ENCODE peak calls at places on chromosomes 4 and X, in five cellular contexts. P is OCI-LY7; Z is AG08396; J is activated T-helper 1 cell treated with anti-CD3 and anti-CD28 coated beads, Interleukin-2, amount 50 U/mL, for 16 hours; R is GM12891. H is an unnamed sample.

GRCh38 chr4:175891863-175892262 is 79.8 kb upstream of the GPM6A start:
- DNase-seq in P (peak), Z (no peak), J (no peak), R (peak), H (peak)

GRCh38 chr4:40363382-40363920 is 28.3 kb downstream of the CHRNA9 start:
- DNase-seq in P (no peak), Z (no peak), J (no peak), R (no peak), H (peak)

GRCh38 chr4:127479031-127479622 is 153.6 kb upstream of the INTU start:
- DNase-seq in P (peak), Z (peak), J (no peak), R (no peak), H (peak)

GRCh38 chrX:25523574-25523973 is 507.8 kb upstream of the ARX start:
- DNase-seq in P (peak), Z (no peak), J (no peak), R (no peak), H (peak)

GRCh38 chrX:3609800-3610199 is 103.6 kb downstream of the PRKX start:
- DNase-seq in P (no peak), Z (peak), J (no peak), R (no peak), H (peak)

GRCh38 chr4:80070880-80071620 is 2.0 kb downstream of the ANTXR2 start:
- DNase-seq in P (no peak), Z (no peak), J (no peak), R (no peak), H (no peak)

GRCh38 chr4:150323551-150324325 is 245.5 kb downstream of the DCLK2 start:
- DNase-seq in P (no peak), Z (no peak), J (no peak), R (no peak), H (peak)

GRCh38 chr4:38319456-38320348 is 344.3 kb upstream of the KLF3 start:
- DNase-seq in P (peak), Z (peak), J (peak), R (peak), H (peak)

GRCh38 chr4:90769251-90769650 is 642.1 kb downstream of the CCSER1 start:
- DNase-seq in P (no peak), Z (no peak), J (no peak), R (no peak), H (no peak)

GRCh38 chrX:68832516-68833447 is 4.0 kb downstream of the EFNB1 start:
- DNase-seq in P (no peak), Z (no peak), J (no peak), R (no peak), H (no peak)

GRCh38 chr4:52963976-52964375 is 101.9 kb downstream of the RASL11B start:
- DNase-seq in P (no peak), Z (no peak), J (no peak), R (no peak), H (no peak)

GRCh38 chr4:154073107-154073817 is 284.4 kb upstream of the SFRP2 start:
- DNase-seq in P (no peak), Z (no peak), J (no peak), R (no peak), H (no peak)

GRCh38 chr4:3303445-3303824 is 10.6 kb downstream of the RGS12 start:
- DNase-seq in P (no peak), Z (no peak), J (no peak), R (no peak), H (no peak)

GRCh38 chrX:12758291-12758690 is 32.9 kb upstream of the PRPS2 start:
- DNase-seq in P (no peak), Z (no peak), J (no peak), R (no peak), H (no peak)

H was measured in cardiac muscle cell.